ENCODE peak calls at places on chromosomes 7 and 10, in nine cellular contexts. Q is BE2C, A is hepatocyte, M is cardiac fibroblast, G is AG10803, Z is stomach, N is fibroblast of lung, T is spleen, W is brain microvascular endothelial cell. D is an unnamed sample.

GRCh38 chr10:55740110-55740509 is 620.9 kb downstream of the ZWINT start:
- DNase-seq in Q (no peak), A (no peak), M (no peak), G (no peak), Z (no peak), N (no peak), T (no peak), W (no peak), D (peak; percentile 11)

GRCh38 chr10:96835826-96836365 is 3.8 kb downstream of the LCOR start:
- DNase-seq in Q (no peak), A (peak; percentile 25), M (no peak), G (peak; percentile 65), Z (no peak), N (no peak), T (no peak), W (no peak), D (no peak)

GRCh38 chr10:1378473-1378872 is 322.3 kb downstream of the WDR37 start:
- DNase-seq in Q (no peak), A (no peak), M (no peak), G (no peak), Z (peak; percentile 4), N (no peak), T (peak; percentile 55), W (no peak), D (no peak)

GRCh38 chr7:91266931-91267557 is 2.8 kb downstream of the FZD1 start:
- DNase-seq in Q (no peak), A (no peak), M (peak; percentile 12), G (no peak), Z (no peak), N (peak; percentile 48), T (no peak), W (no peak), D (no peak)

GRCh38 chr7:50393547-50394252 is 56.5 kb downstream of the FIGNL1 start:
- DNase-seq in Q (no peak), A (no peak), M (no peak), G (no peak), Z (no peak), N (no peak), T (no peak), W (no peak), D (no peak)

GRCh38 chr10:97179731-97180366 is 5.9 kb downstream of the SLIT1 start:
- DNase-seq in Q (peak; percentile 78), A (peak; percentile 41), M (no peak), G (no peak), Z (no peak), N (no peak), T (peak; percentile 61), W (no peak), D (no peak)

GRCh38 chr7:98802088-98802780 is 67.6 kb downstream of the TMEM130 start:
- DNase-seq in Q (peak; percentile 89), A (peak; percentile 88), M (peak; percentile 90), G (peak; percentile 68), Z (no peak), N (peak; percentile 4), T (no peak), W (peak; percentile 22), D (peak; percentile 69)

GRCh38 chr10:24920907-24921881 is 31.2 kb downstream of the PRTFDC1 start:
- DNase-seq in Q (peak; percentile 41), A (peak; percentile 57), M (peak; percentile 96), G (peak; percentile 94), Z (no peak), N (peak; percentile 98), T (no peak), W (peak; percentile 97), D (peak; percentile 58)

GRCh38 chr10:110353244-110354119 is 48.8 kb upstream of the SMNDC1 start:
- DNase-seq in Q (no peak), A (peak; percentile 38), M (peak; percentile 72), G (peak; percentile 84), Z (no peak), N (peak; percentile 90), T (no peak), W (peak; percentile 96), D (peak; percentile 63)

GRCh38 chr10:51422311-51423120 is 276.9 kb downstream of the CSTF2T start:
- DNase-seq in Q (peak; percentile 43), A (peak; percentile 71), M (peak; percentile 80), G (peak; percentile 73), Z (peak; percentile 67), N (peak; percentile 80), T (no peak), W (peak; percentile 66), D (peak; percentile 60)

GRCh38 chr7:20541615-20542349 is 73.7 kb upstream of the ABCB5 start:
- DNase-seq in Q (peak; percentile 58), A (no peak), M (no peak), G (no peak), Z (no peak), N (no peak), T (no peak), W (no peak), D (peak; percentile 60)

GRCh38 chr7:20543565-20543964 is 71.9 kb upstream of the ABCB5 start:
- DNase-seq in Q (no peak), A (no peak), M (no peak), G (no peak), Z (no peak), N (no peak), T (no peak), W (no peak), D (no peak)

GRCh38 chr7:20535541-20535940 is 79.9 kb upstream of the ABCB5 start:
- DNase-seq in Q (no peak), A (no peak), M (no peak), G (no peak), Z (no peak), N (no peak), T (no peak), W (no peak), D (no peak)

GRCh38 chr7:20542594-20542993 is 72.9 kb upstream of the ABCB5 start:
- DNase-seq in Q (peak; percentile 59), A (peak; percentile 11), M (peak; percentile 37), G (peak; percentile 26), Z (no peak), N (peak; percentile 19), T (no peak), W (no peak), D (peak; percentile 79)

GRCh38 chr7:20539201-20539600 is 76.3 kb upstream of the ABCB5 start:
- DNase-seq in Q (no peak), A (no peak), M (no peak), G (peak; percentile 4), Z (no peak), N (no peak), T (no peak), W (no peak), D (peak; percentile 20)
- TF ChIP-seq CTCF in Q (peak; percentile 55), A (no peak), M (peak; percentile 20), G (peak; percentile 17), Z (no peak), N (peak; percentile 11), T (no peak), W (peak; percentile 48), D (no peak)

DNA sequence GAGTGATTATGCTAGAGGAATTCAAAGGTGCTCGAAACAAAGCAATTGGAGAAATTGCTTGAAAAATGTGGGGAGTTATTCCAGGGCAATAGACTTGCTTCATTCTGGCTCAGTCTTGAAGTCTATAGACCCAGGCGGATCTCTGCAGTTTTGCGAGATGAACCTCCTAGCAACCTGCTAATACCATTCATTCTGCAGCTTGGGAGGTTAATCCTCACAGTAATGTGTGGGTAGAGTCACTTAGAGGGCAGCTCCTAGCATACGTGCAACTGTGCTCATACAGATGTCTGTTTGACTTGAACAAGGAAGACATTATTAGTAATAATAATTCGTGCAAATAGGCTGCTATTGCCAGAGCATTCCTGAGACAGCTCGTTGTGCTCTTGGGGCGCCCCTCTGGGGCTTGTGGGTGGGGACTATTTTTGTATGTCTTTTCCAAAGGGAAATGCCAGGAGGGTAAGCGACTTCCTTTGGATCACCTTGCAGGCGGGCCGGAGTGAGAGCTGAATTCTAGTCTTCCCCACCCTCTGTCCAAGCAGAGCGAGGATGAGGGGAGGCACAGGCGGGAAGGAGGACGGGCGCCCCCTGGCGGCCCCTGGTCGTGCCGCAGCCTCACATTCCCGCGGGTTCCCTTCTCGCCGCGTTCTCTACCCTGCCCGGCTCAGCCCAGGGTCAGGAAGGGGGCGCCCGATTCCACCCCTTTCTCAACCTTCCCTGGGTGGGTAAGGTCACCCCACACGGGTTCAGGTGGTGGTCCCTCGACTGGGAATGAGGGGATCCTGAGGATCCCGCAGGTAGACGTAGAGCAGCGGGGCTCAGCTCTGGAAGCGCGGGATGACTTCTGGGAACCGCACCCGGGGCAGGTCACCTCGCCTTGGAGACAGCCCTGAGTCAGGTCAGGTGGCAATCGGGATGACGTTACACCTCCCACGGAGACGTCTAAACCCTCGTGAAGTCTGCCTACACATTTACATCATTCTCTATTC is 241.5 kb downstream of the PHTF2 start:
- DNase-seq in Q (peak; percentile 19), A (no peak), M (peak; percentile 30), G (no peak), Z (peak; percentile 31), N (peak; percentile 11), T (peak; percentile 86), W (no peak), D (no peak)
- TF ChIP-seq CTCF in Q (peak; percentile 39), A (no peak), M (peak; percentile 71), G (peak; percentile 47), Z (no peak), N (peak; percentile 60), T (peak; percentile 92), W (peak; percentile 46), D (peak; percentile 17)

DNA sequence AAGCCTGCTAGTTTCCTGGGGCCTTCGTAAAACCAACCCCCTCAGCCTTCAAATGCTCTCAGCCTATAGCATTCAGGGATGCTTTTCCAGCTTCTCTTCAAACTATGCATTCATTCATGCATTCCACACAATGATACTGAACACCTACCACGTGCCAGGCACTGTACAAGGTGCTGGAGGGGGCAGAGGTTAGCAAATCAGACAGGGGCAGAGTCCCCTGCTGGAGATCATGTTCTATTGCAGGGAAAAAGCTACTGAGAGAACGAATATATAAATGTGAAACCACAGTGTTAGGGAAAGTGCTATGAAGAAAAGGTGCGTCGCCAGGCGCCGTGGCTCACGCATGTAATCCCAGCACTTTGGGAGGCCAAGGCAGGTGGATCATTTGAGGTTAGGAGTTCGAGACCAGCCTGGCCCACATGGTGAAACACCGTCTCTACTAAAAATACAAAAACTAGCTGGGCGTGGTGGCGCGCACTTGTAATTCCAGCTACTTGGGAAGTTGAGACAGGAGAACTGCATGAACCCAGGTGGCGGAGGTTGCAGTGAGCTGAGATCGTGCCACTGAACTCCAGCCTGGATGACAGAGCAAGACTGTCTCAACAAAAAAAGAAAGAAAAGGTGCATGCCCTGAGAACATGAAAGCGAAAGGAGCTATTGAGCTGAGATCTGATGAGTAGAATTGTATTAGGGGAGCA is 64.6 kb upstream of the CALN1 start:
- DNase-seq in Q (no peak), A (no peak), M (no peak), G (no peak), Z (peak; percentile 9), N (no peak), T (no peak), W (no peak), D (no peak)
- TF ChIP-seq CTCF in Q (peak; percentile 28), A (no peak), M (no peak), G (no peak), Z (no peak), N (no peak), T (no peak), W (peak; percentile 4), D (peak; percentile 14)

DNA sequence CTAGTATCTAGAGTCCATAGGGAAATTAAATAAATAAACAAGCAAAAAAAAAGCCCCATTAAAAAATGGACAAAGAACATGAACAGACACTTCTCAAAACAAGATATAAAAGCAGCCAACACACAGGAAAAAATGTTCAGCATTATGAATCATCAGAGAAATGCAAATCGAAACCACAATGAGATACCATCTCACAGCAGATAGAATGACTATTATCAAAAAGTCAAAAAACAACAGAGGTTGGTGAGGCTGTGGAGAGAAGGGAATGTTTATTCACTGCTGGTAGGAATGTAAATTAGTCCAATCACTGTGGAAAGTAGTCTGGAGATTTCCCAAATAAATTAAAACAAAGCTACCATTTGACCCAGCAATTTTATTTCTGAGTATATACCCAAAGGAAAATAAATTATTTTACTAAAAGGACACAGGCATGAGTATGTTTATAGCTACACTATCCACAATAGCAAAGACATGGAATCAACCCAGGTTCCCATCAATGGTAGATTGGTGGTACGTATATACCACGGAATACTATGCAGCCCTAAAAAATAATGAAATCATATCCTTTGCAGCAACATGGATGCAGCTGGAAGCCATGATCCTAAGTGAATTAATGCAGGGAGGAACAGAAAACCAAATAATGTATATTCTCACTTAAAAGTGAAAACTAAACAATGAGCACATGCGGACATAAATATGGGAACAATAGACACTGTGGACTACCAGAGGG is 366.5 kb upstream of the SEMA3C start:
- DNase-seq in Q (no peak), A (no peak), M (peak; percentile 60), G (peak; percentile 82), Z (no peak), N (peak; percentile 65), T (no peak), W (peak; percentile 79), D (peak; percentile 34)
- TF ChIP-seq CTCF in Q (no peak), A (no peak), M (no peak), G (peak; percentile 29), Z (no peak), N (no peak), T (no peak), W (no peak), D (no peak)